ENCODE peak calls at places on chromosomes 6 and 20, in four cellular contexts. One of them, this sample, is unnamed.

GRCh38 chr6:38169826-38170526 is 350.4 kb downstream of the ZFAND3 start:
- DNase-seq in GM12878: no peak
- DNase-seq in H1: no peak
- DNase-seq in HepG2: no peak
- DNase-seq in this sample: no peak

GRCh38 chr20:63431944-63432343 is 40.5 kb downstream of the KCNQ2 start:
- DNase-seq in GM12878: no peak
- DNase-seq in H1: no peak
- DNase-seq in HepG2: no peak
- DNase-seq in this sample: no peak

GRCh38 chr20:30815577-30816181 is 441.8 kb upstream of the DEFB115 start:
- DNase-seq in GM12878: no peak
- DNase-seq in H1: no peak
- DNase-seq in HepG2: no peak
- DNase-seq in this sample: no peak

GRCh38 chr6:151757506-151757955 is 50.0 kb upstream of the ESR1 start:
- DNase-seq in GM12878: peak; percentile 69
- DNase-seq in H1: no peak
- DNase-seq in HepG2: peak; percentile 29
- DNase-seq in this sample: no peak

GRCh38 chr6:127299522-127300240 is 33.0 kb downstream of the RNF146 start:
- DNase-seq in GM12878: no peak
- DNase-seq in H1: no peak
- DNase-seq in HepG2: no peak
- DNase-seq in this sample: no peak

GRCh38 chr6:31834367-31834703 is 6.8 kb downstream of the HSPA1B start:
- DNase-seq in GM12878: peak; percentile 50
- DNase-seq in H1: peak; percentile 87
- DNase-seq in HepG2: peak; percentile 92
- DNase-seq in this sample: peak; percentile 60

GRCh38 chr6:45163952-45164766 is 164.0 kb upstream of the RUNX2 start:
- DNase-seq in GM12878: peak; percentile 51
- DNase-seq in H1: no peak
- DNase-seq in HepG2: no peak
- DNase-seq in this sample: no peak

GRCh38 chr6:20631525-20631924 is 97.3 kb downstream of the CDKAL1 start:
- DNase-seq in GM12878: no peak
- DNase-seq in H1: no peak
- DNase-seq in HepG2: no peak
- DNase-seq in this sample: no peak

GRCh38 chr6:169666441-169666840 is 35.4 kb downstream of the WDR27 start:
- DNase-seq in GM12878: no peak
- DNase-seq in H1: peak; percentile 17
- DNase-seq in HepG2: no peak
- DNase-seq in this sample: no peak

GRCh38 chr6:148218542-148219258 is 123.9 kb upstream of the SASH1 start:
- DNase-seq in GM12878: no peak
- DNase-seq in H1: no peak
- DNase-seq in HepG2: no peak
- DNase-seq in this sample: no peak

GRCh38 chr20:46400828-46401477 is 5.5 kb downstream of the ELMO2 start:
- DNase-seq in GM12878: no peak
- DNase-seq in H1: no peak
- DNase-seq in HepG2: no peak
- DNase-seq in this sample: no peak

DNA sequence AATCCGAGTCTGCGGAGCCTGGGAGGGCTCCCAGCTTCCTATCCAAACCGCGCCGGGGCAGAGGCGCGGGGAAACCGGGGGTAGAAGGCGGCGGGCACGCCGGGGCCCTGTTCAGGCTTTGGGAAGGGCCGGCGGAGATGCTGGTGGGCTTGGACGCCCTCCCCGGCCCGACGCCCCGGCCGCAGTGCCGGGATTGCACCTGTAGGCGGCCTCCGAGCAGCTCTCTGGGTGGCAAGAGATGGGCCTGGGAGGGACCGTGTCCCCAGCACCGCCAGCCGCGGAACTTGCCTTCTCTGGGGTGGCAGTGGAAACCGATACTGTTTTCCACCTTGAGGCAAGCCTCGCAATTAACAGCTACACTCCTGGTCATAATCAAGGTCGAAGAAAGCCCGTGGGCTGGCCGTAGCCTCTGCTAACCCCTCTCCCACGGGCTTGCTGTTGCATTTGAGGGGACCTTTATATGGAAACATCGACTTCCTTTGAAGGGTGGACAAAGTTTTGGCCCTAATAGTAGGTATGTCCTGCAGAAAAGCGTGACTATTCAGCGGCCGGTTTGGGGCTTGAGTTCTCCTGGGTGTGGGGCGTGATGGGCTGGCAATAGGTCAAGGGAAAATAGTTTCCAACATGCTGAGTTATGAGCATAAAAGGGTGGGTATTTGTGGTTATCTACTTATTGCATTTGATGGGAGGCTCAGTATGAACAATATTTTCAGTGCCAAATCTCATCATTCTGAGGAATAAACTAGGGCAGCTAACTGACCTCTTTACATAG is 1.1 kb upstream of the JAG1 start:
- DNase-seq in GM12878: no peak
- DNase-seq in H1: peak; percentile 90
- DNase-seq in HepG2: peak; percentile 84
- DNase-seq in this sample: no peak
- TF ChIP-seq SUZ12 in GM12878: no peak
- TF ChIP-seq SUZ12 in H1: no peak
- TF ChIP-seq SUZ12 in HepG2: no peak
- TF ChIP-seq SUZ12 in this sample: no peak

GRCh38 chr6:48744948-48745347 is 634.0 kb upstream of the PTCHD4 start:
- DNase-seq in GM12878: no peak
- DNase-seq in H1: no peak
- DNase-seq in HepG2: no peak
- DNase-seq in this sample: no peak
- H3K36me3 ChIP-seq in GM12878: no peaks in the 10 kb centered on the region
- H3K36me3 ChIP-seq in H1: no peaks in the 10 kb centered on the region
- H3K36me3 ChIP-seq in HepG2: no peaks in the 10 kb centered on the region
- H3K36me3 ChIP-seq in this sample: no peaks in the 10 kb centered on the region

DNA sequence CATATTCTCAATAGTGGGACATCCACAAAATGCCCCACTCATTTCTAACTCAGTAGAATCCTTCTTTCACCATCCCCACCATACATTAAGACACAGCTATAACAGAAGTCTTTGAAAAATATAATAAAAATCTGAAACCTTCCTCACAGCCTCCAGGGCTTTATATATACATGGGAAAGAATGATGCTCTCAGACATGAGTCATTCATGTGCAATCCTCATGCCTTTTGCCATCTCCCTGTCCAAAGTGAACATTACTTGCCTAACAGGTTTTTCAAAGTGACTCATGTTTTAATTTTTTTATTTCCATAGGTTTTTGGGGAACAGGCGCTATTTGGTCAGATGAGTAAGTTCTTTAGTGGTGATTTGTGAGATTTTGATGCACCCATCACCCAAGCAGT is 162.7 kb downstream of the RALGAPA2 start:
- DNase-seq in GM12878: no peak
- DNase-seq in H1: no peak
- DNase-seq in HepG2: peak; percentile 31
- DNase-seq in this sample: no peak
- H3K4me3 ChIP-seq in GM12878: no peak overlapping the region
- H3K4me3 ChIP-seq in H1: no peak overlapping the region
- H3K4me3 ChIP-seq in HepG2: no peak overlapping the region
- H3K4me3 ChIP-seq in this sample: no peak overlapping the region

GRCh38 chr6:75377386-75377785 is 92.8 kb upstream of the TMEM30A start:
- DNase-seq in GM12878: no peak
- DNase-seq in H1: no peak
- DNase-seq in HepG2: no peak
- DNase-seq in this sample: no peak

GRCh38 chr6:75372884-75373283 is 88.3 kb upstream of the TMEM30A start:
- DNase-seq in GM12878: no peak
- DNase-seq in H1: no peak
- DNase-seq in HepG2: no peak
- DNase-seq in this sample: no peak

GRCh38 chr6:75376347-75377024 is 91.9 kb upstream of the TMEM30A start:
- DNase-seq in GM12878: no peak
- DNase-seq in H1: no peak
- DNase-seq in HepG2: no peak
- DNase-seq in this sample: no peak

GRCh38 chr6:75378101-75378500 is 93.5 kb upstream of the TMEM30A start:
- DNase-seq in GM12878: no peak
- DNase-seq in H1: no peak
- DNase-seq in HepG2: no peak
- DNase-seq in this sample: no peak

GRCh38 chr6:75374913-75375530 is 90.4 kb upstream of the TMEM30A start:
- DNase-seq in GM12878: no peak
- DNase-seq in H1: peak; percentile 55
- DNase-seq in HepG2: no peak
- DNase-seq in this sample: peak; percentile 74
- TF ChIP-seq SUZ12 in GM12878: no peak
- TF ChIP-seq SUZ12 in H1: no peak
- TF ChIP-seq SUZ12 in HepG2: no peak
- TF ChIP-seq SUZ12 in this sample: no peak

GRCh38 chr6:12024715-12025434 is 12.8 kb downstream of the HIVEP1 start:
- DNase-seq in GM12878: no peak
- DNase-seq in H1: no peak
- DNase-seq in HepG2: no peak
- DNase-seq in this sample: no peak
- H3K36me3 ChIP-seq in GM12878: peaks cover 12% of the 10 kb centered on the region
- H3K36me3 ChIP-seq in H1: no peaks in the 10 kb centered on the region
- H3K36me3 ChIP-seq in HepG2: peaks cover 7% of the 10 kb centered on the region
- H3K36me3 ChIP-seq in this sample: peaks cover 19% of the 10 kb centered on the region

GRCh38 chr6:77373955-77374354 is 89.3 kb downstream of the HTR1B start:
- DNase-seq in GM12878: no peak
- DNase-seq in H1: no peak
- DNase-seq in HepG2: no peak
- DNase-seq in this sample: no peak

GRCh38 chr6:77366798-77367197 is 96.5 kb downstream of the HTR1B start:
- DNase-seq in GM12878: no peak
- DNase-seq in H1: no peak
- DNase-seq in HepG2: no peak
- DNase-seq in this sample: no peak

DNA sequence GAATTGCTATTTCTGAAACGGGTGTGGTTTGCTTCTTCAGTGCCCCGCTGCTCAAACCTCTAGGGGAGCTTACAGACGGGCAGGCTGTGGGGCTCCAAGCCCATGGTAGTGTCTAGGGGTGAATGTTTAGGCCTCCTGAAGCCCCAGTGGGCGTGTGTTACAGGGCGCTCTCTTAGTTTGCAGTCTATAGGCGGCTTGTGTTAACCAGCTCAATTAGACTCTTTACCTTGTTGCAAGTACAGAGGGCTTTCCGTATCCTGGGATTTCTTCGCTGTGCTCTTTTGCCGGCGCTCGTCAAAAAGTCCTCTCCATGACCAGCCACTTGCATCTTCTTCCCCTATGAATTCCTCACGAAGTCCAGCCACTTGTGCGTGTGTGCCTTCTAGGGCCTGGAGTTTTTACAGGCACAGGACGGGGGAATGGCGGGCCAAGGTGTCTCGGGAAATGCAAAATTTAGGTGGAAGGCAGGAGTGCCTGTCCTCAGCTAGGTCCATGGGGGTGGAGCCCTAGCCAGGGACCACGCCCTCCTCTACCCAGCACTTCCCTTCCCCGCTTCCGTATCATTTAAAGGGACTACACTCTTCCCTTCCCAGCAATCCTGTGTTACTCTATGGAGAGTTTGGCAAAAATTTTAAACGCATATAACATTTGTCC is 94.5 kb downstream of the HTR1B start:
- DNase-seq in GM12878: no peak
- DNase-seq in H1: peak; percentile 52
- DNase-seq in HepG2: no peak
- DNase-seq in this sample: peak; percentile 30
- H3K4me3 ChIP-seq in GM12878: no peak overlapping the region
- H3K4me3 ChIP-seq in H1: peak overlapping the region; percentile 75
- H3K4me3 ChIP-seq in HepG2: no peak overlapping the region
- H3K4me3 ChIP-seq in this sample: peak overlapping the region; percentile 54

DNA sequence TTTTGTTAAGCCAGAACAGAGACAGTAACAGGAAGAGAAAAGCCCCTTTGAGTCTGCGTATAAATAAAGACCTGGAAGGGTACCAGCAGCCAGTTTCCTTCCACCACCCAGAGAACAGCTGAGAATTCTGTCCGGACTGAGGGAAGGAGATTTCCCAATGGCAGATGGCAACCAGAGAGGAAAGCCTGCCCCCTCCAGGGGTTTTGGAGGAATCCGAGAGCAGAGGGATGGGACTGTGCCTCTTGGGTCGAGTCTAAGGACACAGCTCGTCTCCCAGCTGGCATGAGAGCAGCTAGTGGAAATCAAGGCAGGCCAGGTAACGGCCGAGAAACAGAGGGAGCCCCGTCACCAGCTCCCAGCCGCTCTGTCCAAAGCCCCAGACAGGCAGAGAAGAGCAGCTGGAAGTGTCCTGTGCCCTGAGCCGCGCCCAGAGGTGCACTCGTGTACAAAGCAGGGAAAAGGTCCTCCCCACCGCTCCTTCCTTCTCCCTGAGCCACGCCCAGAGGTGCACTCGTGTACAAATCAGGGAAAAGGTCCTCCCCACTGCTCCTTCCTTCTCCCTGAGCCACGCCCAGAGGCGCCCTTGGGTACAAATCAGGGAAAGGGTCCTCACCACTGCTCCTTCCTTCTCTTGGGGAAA is 134.0 kb upstream of the SNX9 start:
- DNase-seq in GM12878: no peak
- DNase-seq in H1: peak; percentile 60
- DNase-seq in HepG2: no peak
- DNase-seq in this sample: no peak
- TF ChIP-seq SUZ12 in GM12878: no peak
- TF ChIP-seq SUZ12 in H1: no peak
- TF ChIP-seq SUZ12 in HepG2: no peak
- TF ChIP-seq SUZ12 in this sample: no peak